ENCODE peak calls at places on chromosomes 16 and 17, in ten cellular contexts. Y, V, A, Z, C, L, O, J, B and Q are unnamed samples.

GRCh38 chr17:39632153-39632941 is 4.6 kb upstream of the STARD3 start:
- DNase-seq in L (no peak), Z (no peak), J (peak; percentile 72), V (no peak), B (no peak), C (no peak), Y (no peak), A (no peak), O (no peak), Q (no peak)

GRCh38 chr16:86877835-86878234 is 299.5 kb downstream of the FOXL1 start:
- DNase-seq in L (no peak), Z (no peak), A (no peak), J (no peak), B (no peak), Y (no peak), O (no peak), V (no peak), C (no peak), Q (no peak)

GRCh38 chr17:62671553-62671952 is 44.1 kb downstream of the MRC2 start:
- DNase-seq in A (no peak), V (no peak), B (no peak), Y (no peak), J (peak; percentile 63), O (peak; percentile 47), L (no peak), C (no peak), Z (no peak), Q (no peak)

GRCh38 chr17:55818451-55819375 is 67.9 kb downstream of the PCTP start:
- DNase-seq in L (no peak), O (no peak), B (no peak), A (no peak), Z (no peak), C (no peak), V (no peak), Y (no peak), J (no peak), Q (no peak)

GRCh38 chr16:80984124-80984892 is 22.4 kb downstream of the CMC2 start:
- DNase-seq in C (no peak), L (no peak), A (no peak), J (no peak), Y (no peak), B (peak; percentile 31), O (no peak), V (no peak), Z (no peak), Q (no peak)

GRCh38 chr16:85310868-85311585 is 198.8 kb upstream of the CIBAR2 start:
- DNase-seq in J (no peak), C (peak; percentile 57), Z (no peak), Y (no peak), O (no peak), B (no peak), A (no peak), V (no peak), L (no peak), Q (no peak)

GRCh38 chr16:81238296-81239011 is at the start of gene BCO1:
- DNase-seq in C (no peak), B (peak; percentile 63), Y (peak; percentile 68), L (peak; percentile 40), J (no peak), O (no peak), A (peak; percentile 22), V (peak; percentile 19), Z (no peak), Q (no peak)

GRCh38 chr17:57785032-57785431 is 39.9 kb upstream of the CCDC182 start:
- DNase-seq in Y (no peak), C (no peak), B (no peak), L (no peak), O (no peak), J (peak; percentile 66), A (no peak), Z (no peak), V (no peak), Q (no peak)

GRCh38 chr16:20175358-20175757 is 101.7 kb upstream of the GPR139 start:
- DNase-seq in L (no peak), Z (no peak), B (no peak), O (no peak), Y (no peak), C (no peak), V (no peak), A (no peak), J (no peak), Q (no peak)

GRCh38 chr17:56908061-56908542 is 5.7 kb downstream of the TRIM25 start:
- DNase-seq in Y (no peak), V (no peak), L (no peak), A (no peak), O (peak; percentile 42), C (peak; percentile 70), J (no peak), B (peak; percentile 53), Z (no peak), Q (no peak)

GRCh38 chr16:35414563-35414962 is 1955.2 kb downstream of the TP53TG3F start:
- DNase-seq in C (no peak), A (no peak), Z (no peak), O (no peak), B (no peak), V (no peak), Y (no peak), J (no peak), L (no peak), Q (no peak)

GRCh38 chr17:2033128-2033527 is 3.2 kb downstream of the DPH1 start:
- DNase-seq in C (no peak), Y (no peak), O (no peak), L (peak; percentile 65), J (no peak), V (no peak), A (no peak), B (no peak), Z (no peak), Q (no peak)

DNA sequence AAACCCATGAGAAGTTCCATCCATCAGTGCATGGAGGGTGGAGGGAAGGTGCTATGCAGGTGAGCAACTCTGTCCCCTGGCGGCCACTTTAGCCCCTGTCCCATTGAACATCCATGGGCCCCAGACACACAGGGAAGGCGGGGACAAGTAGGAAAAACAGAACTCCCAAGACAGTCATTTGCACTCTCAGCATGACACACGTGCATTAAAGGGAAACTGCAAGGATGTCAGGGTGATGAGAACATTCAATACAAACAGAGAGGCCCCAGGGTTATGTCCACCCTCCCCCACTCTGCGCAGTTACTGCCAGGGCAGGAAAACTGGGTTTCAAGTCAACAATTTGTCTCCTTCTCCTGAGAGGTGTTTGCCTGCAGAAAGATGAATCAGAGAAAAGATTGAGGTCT is 44.0 kb upstream of the AKTIP start:
- DNase-seq in B (peak; percentile 35), A (no peak), C (no peak), L (no peak), O (no peak), Y (no peak), Z (no peak), J (no peak), V (peak; percentile 63), Q (no peak)
- TF ChIP-seq CTCF in B (no peak), A (no peak), C (peak; percentile 50), L (peak; percentile 44), O (no peak), Y (peak; percentile 16), Z (peak; percentile 37), J (no peak), V (peak; percentile 50), Q (peak; percentile 44)

GRCh38 chr16:54632322-54632721 is 298.3 kb upstream of the IRX5 start:
- DNase-seq in Y (no peak), V (no peak), O (no peak), J (no peak), Z (no peak), C (no peak), A (no peak), B (no peak), L (no peak), Q (no peak)

GRCh38 chr16:54630284-54630967 is 300.2 kb upstream of the IRX5 start:
- DNase-seq in V (no peak), Z (no peak), Y (no peak), J (no peak), L (peak; percentile 20), O (no peak), A (peak; percentile 15), C (no peak), B (no peak), Q (no peak)

GRCh38 chr16:54636221-54636793 is 294.4 kb upstream of the IRX5 start:
- DNase-seq in O (no peak), L (no peak), C (no peak), J (no peak), Z (no peak), Y (no peak), A (no peak), B (no peak), V (no peak), Q (no peak)

GRCh38 chr16:54632821-54633220 is 297.8 kb upstream of the IRX5 start:
- DNase-seq in Y (no peak), B (no peak), V (no peak), J (no peak), C (no peak), L (no peak), Z (no peak), A (no peak), O (no peak), Q (no peak)

DNA sequence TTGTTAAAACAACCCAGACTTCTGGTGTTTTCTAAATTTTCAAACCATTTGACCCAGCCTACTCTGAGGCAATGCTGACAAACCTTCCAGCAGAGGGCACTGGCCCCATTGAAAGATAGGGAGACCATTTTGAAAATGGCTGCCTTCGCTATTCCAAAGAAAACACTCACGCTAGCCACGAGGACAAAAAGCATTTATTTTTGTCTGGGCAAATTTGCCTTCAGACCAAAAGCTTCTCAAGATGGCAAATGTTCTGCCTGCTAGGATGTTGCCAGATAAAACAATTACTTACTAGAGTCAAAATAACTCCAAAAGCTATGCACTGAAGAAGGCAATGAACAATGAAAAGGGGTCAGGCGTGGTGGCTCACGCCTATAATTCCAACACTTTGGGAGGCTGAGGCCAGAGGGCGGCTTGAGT is 296.7 kb upstream of the IRX5 start:
- DNase-seq in V (peak; percentile 53), Y (no peak), L (no peak), O (no peak), Z (no peak), J (no peak), C (peak; percentile 29), B (peak; percentile 51), A (no peak), Q (peak; percentile 38)
- TF ChIP-seq CTCF in V (peak; percentile 27), Y (peak; percentile 55), L (peak; percentile 71), O (no peak), Z (peak; percentile 53), J (no peak), C (peak; percentile 79), B (peak; percentile 32), A (peak; percentile 22), Q (peak; percentile 64)

GRCh38 chr17:47335101-47335936 is 11.6 kb downstream of the EFCAB13 start:
- DNase-seq in C (no peak), Y (no peak), V (no peak), B (no peak), L (no peak), O (no peak), Z (no peak), A (no peak), J (no peak), Q (no peak)
- TF ChIP-seq CTCF in C (no peak), Y (no peak), V (no peak), B (no peak), L (no peak), O (no peak), Z (no peak), A (no peak), J (no peak), Q (no peak)

GRCh38 chr17:45425984-45426413 is 6.7 kb downstream of the ARHGAP27 start:
- DNase-seq in B (no peak), J (no peak), Z (no peak), L (no peak), Y (no peak), O (no peak), C (no peak), V (no peak), A (no peak), Q (no peak)
- TF ChIP-seq CTCF in B (no peak), J (no peak), Z (peak; percentile 18), L (no peak), Y (no peak), O (no peak), C (no peak), V (peak; percentile 5), A (no peak), Q (no peak)